ENCODE peak calls at places on chromosomes 16 and 17, in five cellular contexts. F is fibroblast of lung, R is Caco-2, P is lung, Q is right lobe of liver. C is an unnamed sample.

GRCh38 chr17:57552114-57552601 is 192.9 kb downstream of the CCDC182 start:
- DNase-seq in F (peak), R (no peak), P (no peak), Q (no peak), C (no peak)

GRCh38 chr17:31379796-31380195 is 11.7 kb upstream of the RAB11FIP4 start:
- DNase-seq in F (no peak), R (no peak), P (no peak), Q (no peak), C (no peak)

GRCh38 chr17:36544320-36545092 is at the start of gene GGNBP2:
- DNase-seq in F (peak), R (peak), P (peak), Q (peak), C (peak)

GRCh38 chr17:16464001-16464640 is 27.9 kb downstream of the LRRC75A start:
- DNase-seq in F (no peak), R (no peak), P (no peak), Q (no peak), C (no peak)

GRCh38 chr16:81451753-81452680 is 7.4 kb downstream of the CMIP start:
- DNase-seq in F (no peak), R (no peak), P (no peak), Q (no peak), C (no peak)

GRCh38 chr17:8700546-8700945 is 44.1 kb downstream of the CCDC42 start:
- DNase-seq in F (no peak), R (no peak), P (no peak), Q (no peak), C (no peak)

GRCh38 chr16:1580956-1581355 is 30.9 kb downstream of the IFT140 start:
- DNase-seq in F (no peak), R (no peak), P (no peak), Q (no peak), C (no peak)

GRCh38 chr17:64295146-64295545 is 32.1 kb upstream of the TEX2 start:
- DNase-seq in F (no peak), R (no peak), P (no peak), Q (no peak), C (no peak)

GRCh38 chr16:64144612-64145011 is 977.3 kb downstream of the CDH11 start:
- DNase-seq in F (peak), R (no peak), P (no peak), Q (no peak), C (no peak)

GRCh38 chr17:32878211-32878610 is 1.3 kb upstream of the MYO1D start:
- DNase-seq in F (peak), R (no peak), P (peak), Q (no peak), C (no peak)

GRCh38 chr17:48478224-48479013 is 48.4 kb upstream of the SKAP1 start:
- DNase-seq in F (no peak), R (no peak), P (no peak), Q (no peak), C (no peak)

GRCh38 chr17:30296499-30297038 is 4.8 kb upstream of the BLMH start:
- DNase-seq in F (no peak), R (no peak), P (no peak), Q (no peak), C (no peak)

GRCh38 chr16:81261049-81261648 is 22.7 kb downstream of the BCO1 start:
- DNase-seq in F (no peak), R (no peak), P (no peak), Q (no peak), C (no peak)

GRCh38 chr17:73309727-73310555 is 1.9 kb downstream of the CDC42EP4 start:
- DNase-seq in F (no peak), R (peak), P (no peak), Q (peak), C (no peak)

GRCh38 chr17:27543464-27543856 is 87.2 kb downstream of the KSR1 start:
- DNase-seq in F (no peak), R (no peak), P (no peak), Q (peak), C (no peak)

GRCh38 chr17:48012151-48012520 is 25.5 kb downstream of the COPZ2 start:
- DNase-seq in F (no peak), R (no peak), P (no peak), Q (peak), C (no peak)

GRCh38 chr17:49213399-49213798 is 2.9 kb downstream of the ABI3 start:
- DNase-seq in F (no peak), R (no peak), P (no peak), Q (no peak), C (no peak)

GRCh38 chr16:56576585-56577299 is 11.9 kb downstream of the MT4 start:
- DNase-seq in F (peak), R (peak), P (peak), Q (peak), C (peak)

GRCh38 chr16:74776926-74777325 is 2.3 kb upstream of the FA2H start:
- DNase-seq in F (no peak), R (no peak), P (no peak), Q (no peak), C (no peak)

GRCh38 chr16:74778646-74779045 is 4.0 kb upstream of the FA2H start:
- DNase-seq in F (no peak), R (no peak), P (no peak), Q (no peak), C (no peak)

GRCh38 chr16:74774223-74775139 is at the start of gene FA2H:
- DNase-seq in F (peak), R (peak), P (peak), Q (peak), C (no peak)

GRCh38 chr16:74773431-74774222 is 993 bp downstream of the FA2H start:
- DNase-seq in F (no peak), R (no peak), P (no peak), Q (no peak), C (no peak)

DNA sequence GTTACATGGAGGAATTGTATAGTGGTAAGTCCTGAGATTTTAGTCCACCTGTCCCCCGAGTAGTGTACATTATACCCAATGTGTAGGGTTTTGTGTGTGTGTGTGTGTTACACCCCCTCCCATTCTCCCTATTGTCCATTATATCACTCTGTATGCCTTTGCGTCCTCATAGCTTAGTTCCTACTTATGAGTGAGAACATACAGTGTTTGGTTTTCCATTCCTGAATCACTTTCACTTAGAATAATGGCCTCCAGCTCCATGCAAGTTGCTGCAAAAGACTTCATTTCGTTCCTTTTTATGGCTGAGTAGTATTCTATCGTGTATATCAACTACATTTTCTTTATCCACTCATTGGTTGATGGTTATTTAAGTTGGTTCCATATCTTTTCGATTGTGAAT is 635 bp upstream of the FA2H start:
- DNase-seq in F (no peak), R (no peak), P (no peak), Q (no peak), C (no peak)
- H3K4me3 ChIP-seq in F (no peak), R (peak), P (peak), Q (no peak), C (peak)

DNA sequence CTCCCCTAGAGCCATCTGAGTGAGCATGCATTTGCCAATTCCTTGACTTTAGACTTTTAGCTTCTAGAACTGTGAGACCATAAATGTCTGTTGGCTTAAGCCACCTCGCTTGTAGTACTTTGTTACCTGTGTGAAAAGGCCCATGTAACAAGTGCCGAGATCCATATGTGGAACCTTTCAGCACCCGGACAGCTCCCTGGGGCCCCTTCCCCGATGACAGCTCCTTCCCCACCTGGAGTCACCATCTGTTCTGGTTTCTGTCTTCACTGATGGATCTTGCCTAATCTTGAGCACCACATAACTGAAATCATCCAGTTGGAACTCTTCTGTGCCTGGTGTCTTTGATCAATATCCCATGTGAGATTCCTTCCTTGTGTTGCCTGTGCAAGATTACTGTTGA is 78.9 kb upstream of the EEF2KMT start:
- DNase-seq in F (no peak), R (no peak), P (no peak), Q (no peak), C (no peak)
- H3K4me3 ChIP-seq in F (no peak), R (no peak), P (no peak), Q (no peak), C (no peak)

GRCh38 chr17:66487933-66488572 is 185.6 kb downstream of the PRKCA start:
- DNase-seq in F (no peak), R (no peak), P (no peak), Q (no peak), C (no peak)
- H3K4me3 ChIP-seq in F (no peak), R (no peak), P (no peak), Q (peak), C (no peak)

GRCh38 chr17:15265131-15265530 is at the start of gene PMP22:
- DNase-seq in F (no peak), R (no peak), P (no peak), Q (no peak), C (no peak)
- H3K4me3 ChIP-seq in F (peak), R (no peak), P (peak), Q (no peak), C (no peak)

DNA sequence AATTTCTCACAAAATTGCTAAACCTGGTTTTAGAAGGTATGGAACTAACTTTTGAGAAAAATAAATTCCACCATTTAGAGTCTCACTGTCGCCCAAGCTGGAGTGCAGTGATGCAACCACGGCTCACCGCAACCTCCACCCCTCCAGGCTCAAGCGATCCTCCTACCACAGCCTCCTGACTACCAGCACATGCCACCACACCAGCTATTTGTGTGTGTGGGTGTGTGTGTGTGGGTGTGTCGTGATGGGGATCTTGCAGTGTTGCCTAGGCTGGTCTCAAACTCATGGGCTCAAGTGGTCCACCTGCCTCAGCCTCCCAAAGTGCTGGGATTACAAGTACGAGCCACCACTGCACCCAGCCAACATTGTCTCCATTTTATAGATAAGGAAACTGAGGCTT is 71.3 kb upstream of the NOL11 start:
- DNase-seq in F (no peak), R (no peak), P (no peak), Q (no peak), C (no peak)
- H3K4me3 ChIP-seq in F (no peak), R (no peak), P (no peak), Q (no peak), C (no peak)

GRCh38 chr17:28710948-28711722 is 553 bp downstream of the PROCA1 start:
- DNase-seq in F (peak), R (peak), P (peak), Q (peak), C (peak)
- H3K4me3 ChIP-seq in F (peak), R (peak), P (peak), Q (peak), C (peak)

DNA sequence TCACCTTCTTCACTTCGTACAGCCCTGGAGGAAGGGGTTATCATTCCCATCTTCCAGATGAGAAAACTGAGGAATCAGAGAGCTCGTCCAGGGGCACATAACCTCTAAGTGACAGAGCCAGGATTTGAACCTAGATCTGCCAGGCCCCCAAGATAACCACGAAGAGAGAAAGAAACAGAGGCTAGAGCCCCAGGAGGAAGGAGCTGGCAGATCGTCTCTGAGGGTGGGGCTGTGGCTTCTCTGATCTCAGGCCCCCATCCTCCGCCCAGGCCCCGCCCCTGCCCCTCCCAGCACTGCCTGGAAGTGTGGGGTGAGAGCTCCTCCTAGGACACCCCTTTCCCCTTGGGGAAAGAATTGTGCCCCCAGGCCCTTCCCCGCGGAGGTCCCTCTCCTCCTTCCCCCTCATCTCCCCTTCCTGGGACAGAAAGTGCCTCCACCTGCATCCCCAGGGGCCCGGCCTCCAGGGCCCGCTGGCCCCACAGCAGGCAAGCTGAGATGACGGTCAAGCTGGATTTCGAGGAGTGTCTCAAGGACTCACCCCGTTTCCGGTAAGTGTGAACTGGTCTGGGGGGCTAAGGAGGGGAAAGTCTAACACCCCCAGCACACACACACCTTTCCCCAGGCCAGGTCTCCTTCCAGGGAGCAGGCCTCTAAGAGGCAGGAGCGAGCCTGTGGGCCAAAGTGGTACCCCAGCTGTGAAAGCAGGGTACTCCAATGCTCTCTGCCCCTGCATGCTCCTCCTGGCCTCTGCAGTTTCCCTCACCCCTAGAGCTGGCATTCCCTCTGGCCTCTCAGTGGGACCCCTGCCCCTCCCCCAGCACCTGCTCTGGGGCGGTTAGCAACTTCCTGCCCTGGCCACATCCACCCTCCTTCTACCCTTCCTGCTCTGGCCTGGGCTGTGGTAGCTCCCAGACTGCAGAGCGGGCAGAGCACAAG is at the start of gene ACAP1:
- DNase-seq in F (no peak), R (no peak), P (no peak), Q (no peak), C (no peak)
- H3K4me3 ChIP-seq in F (no peak), R (no peak), P (peak), Q (no peak), C (peak)

GRCh38 chr17:77457572-77458201 is 316.9 kb downstream of the SEC14L1 start:
- DNase-seq in F (no peak), R (no peak), P (no peak), Q (no peak), C (no peak)
- H3K4me3 ChIP-seq in F (no peak), R (no peak), P (no peak), Q (no peak), C (peak)

GRCh38 chr17:77288115-77288619 is 147.4 kb downstream of the SEC14L1 start:
- DNase-seq in F (no peak), R (no peak), P (no peak), Q (no peak), C (no peak)

GRCh38 chr17:77286391-77286640 is 145.5 kb downstream of the SEC14L1 start:
- DNase-seq in F (no peak), R (no peak), P (no peak), Q (no peak), C (no peak)

GRCh38 chr17:77285594-77286390 is 145.0 kb downstream of the SEC14L1 start:
- DNase-seq in F (peak), R (no peak), P (peak), Q (peak), C (no peak)

GRCh38 chr17:77286641-77287431 is 146.1 kb downstream of the SEC14L1 start:
- DNase-seq in F (peak), R (peak), P (peak), Q (peak), C (no peak)

GRCh38 chr17:77287432-77288068 is 146.8 kb downstream of the SEC14L1 start:
- DNase-seq in F (peak), R (no peak), P (no peak), Q (peak), C (no peak)
- H3K4me3 ChIP-seq in F (no peak), R (no peak), P (no peak), Q (peak), C (peak)

C was measured in esophagus squamous epithelium.